ENCODE peak calls at places on chromosome 2, in seven cellular contexts. A is retina, Q is progenitor cell of endocrine pancreas, B is NCI-H510A treated with DMSO at 0.1 percent for 48 hours, I is cardiac fibroblast, L is lung microvascular endothelial cell, D is D341Med. X is an unnamed sample.

GRCh38 chr2:196601430-196602306 is 37.8 kb upstream of the CCDC150 start:
- DNase-seq in I (peak; percentile 85), L (peak; percentile 96), D (no peak), A (no peak), Q (no peak), B (peak; percentile 37), X (peak; percentile 97)

GRCh38 chr2:163708265-163708664 is 27.5 kb downstream of the FIGN start:
- DNase-seq in A (no peak), D (no peak), I (no peak), B (no peak), Q (no peak), L (no peak), X (no peak)

GRCh38 chr2:163697429-163697828 is 38.4 kb downstream of the FIGN start:
- DNase-seq in I (no peak), B (no peak), A (no peak), Q (no peak), D (no peak), L (no peak), X (no peak)

GRCh38 chr2:111679202-111679601 is 204.8 kb downstream of the ANAPC1 start:
- DNase-seq in I (no peak), A (no peak), Q (no peak), D (no peak), B (no peak), L (no peak), X (no peak)

GRCh38 chr2:20930928-20931327 is 108.0 kb upstream of the LDAH start:
- DNase-seq in Q (no peak), B (no peak), I (peak; percentile 3), A (no peak), L (no peak), D (no peak), X (peak; percentile 28)

GRCh38 chr2:20453087-20453486 is 6.2 kb downstream of the RHOB start:
- DNase-seq in A (no peak), D (no peak), B (no peak), I (no peak), Q (no peak), L (no peak), X (no peak)

GRCh38 chr2:233341296-233341695 is 13.0 kb upstream of the DGKD start:
- DNase-seq in I (no peak), D (no peak), B (no peak), Q (no peak), A (no peak), L (no peak), X (no peak)

GRCh38 chr2:205579335-205579734 is 103.0 kb upstream of the NRP2 start:
- DNase-seq in Q (no peak), B (no peak), D (no peak), A (no peak), I (no peak), L (no peak), X (no peak)

GRCh38 chr2:31962757-31963361 is 47.9 kb downstream of the MEMO1 start:
- DNase-seq in B (no peak), Q (no peak), D (no peak), I (no peak), L (no peak), A (no peak), X (peak; percentile 10)

X was measured in MG63.